ENCODE peak calls at places on chromosome 21, in ten cellular contexts. P, L, F, G, D, Q, O, T, V and U are unnamed samples.

GRCh38 chr21:36946949-36947371 is 19.5 kb downstream of the HLCS start:
- DNase-seq in D (no peak), Q (no peak), V (no peak), T (no peak), O (no peak), G (no peak), P (no peak), L (no peak), F (no peak), U (no peak)

GRCh38 chr21:46665566-46665965 is 30.1 kb downstream of the PRMT2 start:
- DNase-seq in Q (no peak), T (no peak), O (no peak), L (no peak), F (no peak), P (no peak), D (no peak), G (no peak), V (no peak), U (no peak)

GRCh38 chr21:33011462-33011861 is 14.3 kb upstream of the OLIG2 start:
- DNase-seq in T (no peak), D (peak; percentile 70), P (no peak), G (no peak), L (no peak), F (peak; percentile 97), V (peak; percentile 27), Q (peak; percentile 16), O (no peak), U (no peak)

GRCh38 chr21:25370311-25370744 is 237.0 kb downstream of the MRPL39 start:
- DNase-seq in F (peak; percentile 97), V (peak; percentile 83), G (no peak), O (no peak), D (peak; percentile 99), T (peak; percentile 96), Q (peak; percentile 62), L (no peak), P (no peak), U (no peak)

GRCh38 chr21:17819878-17820232 is 699 bp upstream of the C21orf91 start:
- DNase-seq in Q (no peak), G (no peak), P (no peak), T (no peak), F (no peak), O (no peak), L (peak; percentile 78), V (no peak), D (no peak), U (peak; percentile 79)

GRCh38 chr21:33259428-33259827 is 6.7 kb upstream of the IL10RB start:
- DNase-seq in T (no peak), O (no peak), Q (no peak), L (no peak), P (no peak), F (peak; percentile 14), G (no peak), D (no peak), V (no peak), U (no peak)

GRCh38 chr21:34946385-34947121 is 102.5 kb downstream of the RUNX1 start:
- DNase-seq in L (no peak), V (no peak), O (no peak), Q (no peak), G (no peak), F (no peak), T (no peak), D (no peak), P (no peak), U (no peak)

GRCh38 chr21:17045214-17045835 is 467.5 kb upstream of the CXADR start:
- DNase-seq in F (peak; percentile 33), G (no peak), O (no peak), P (no peak), L (no peak), V (peak; percentile 49), D (peak; percentile 27), T (peak; percentile 15), Q (no peak), U (no peak)

GRCh38 chr21:24224411-24224810 is 1382.9 kb downstream of the MRPL39 start:
- DNase-seq in T (no peak), Q (no peak), L (no peak), P (no peak), V (no peak), G (no peak), F (no peak), D (no peak), O (no peak), U (no peak)

GRCh38 chr21:46537026-46537425 is 67.9 kb downstream of the S100B start:
- DNase-seq in Q (no peak), F (peak; percentile 46), O (no peak), L (no peak), T (no peak), P (no peak), D (no peak), V (no peak), G (no peak), U (no peak)

GRCh38 chr21:27475363-27475955 is 508.6 kb upstream of the ADAMTS5 start:
- DNase-seq in O (no peak), G (no peak), P (no peak), L (no peak), Q (no peak), V (no peak), F (no peak), D (peak; percentile 13), T (no peak), U (no peak)

GRCh38 chr21:39581414-39581813 is 31.3 kb upstream of the B3GALT5 start:
- DNase-seq in D (no peak), O (no peak), G (no peak), F (no peak), Q (no peak), L (no peak), V (no peak), T (no peak), P (no peak), U (no peak)

GRCh38 chr21:16983425-16983824 is 529.4 kb upstream of the CXADR start:
- DNase-seq in T (no peak), Q (no peak), O (no peak), P (no peak), L (no peak), G (no peak), V (no peak), F (no peak), D (no peak), U (no peak)

GRCh38 chr21:34934350-34934749 is 114.8 kb downstream of the RUNX1 start:
- DNase-seq in G (no peak), F (no peak), D (no peak), T (no peak), V (no peak), P (no peak), Q (no peak), L (no peak), O (no peak), U (no peak)

GRCh38 chr21:39568380-39568779 is 44.4 kb upstream of the B3GALT5 start:
- DNase-seq in P (no peak), F (no peak), L (no peak), Q (no peak), G (peak; percentile 36), T (no peak), D (no peak), V (no peak), O (no peak), U (no peak)

GRCh38 chr21:26199471-26199870 is 28.9 kb upstream of the APP start:
- DNase-seq in F (no peak), O (no peak), L (no peak), P (no peak), D (peak; percentile 81), T (no peak), V (peak; percentile 39), Q (peak; percentile 67), G (no peak), U (no peak)

GRCh38 chr21:31974454-31974985 is 101.7 kb downstream of the HUNK start:
- DNase-seq in T (no peak), F (no peak), P (no peak), D (no peak), Q (no peak), V (no peak), O (peak; percentile 1), L (no peak), G (peak; percentile 34), U (no peak)

GRCh38 chr21:44948426-44949120 is 8.7 kb downstream of the SLX9 start:
- DNase-seq in L (no peak), T (no peak), V (no peak), Q (no peak), P (peak; percentile 16), F (no peak), O (no peak), G (no peak), D (no peak), U (no peak)

GRCh38 chr21:44951186-44951915 is 11.5 kb downstream of the SLX9 start:
- DNase-seq in V (no peak), F (no peak), P (peak; percentile 19), T (no peak), D (no peak), L (no peak), Q (no peak), G (no peak), O (no peak), U (no peak)

GRCh38 chr21:44950351-44950750 is 10.5 kb downstream of the SLX9 start:
- DNase-seq in D (no peak), V (no peak), O (no peak), G (no peak), Q (no peak), F (no peak), T (no peak), P (peak; percentile 34), L (no peak), U (no peak)

GRCh38 chr21:44949161-44950015 is 9.6 kb downstream of the SLX9 start:
- DNase-seq in V (peak; percentile 79), G (peak; percentile 91), Q (no peak), L (peak; percentile 90), O (peak; percentile 64), D (peak; percentile 46), P (peak; percentile 89), F (peak; percentile 81), T (peak; percentile 35), U (no peak)

GRCh38 chr21:44950016-44950326 is 10.1 kb downstream of the SLX9 start:
- DNase-seq in P (no peak), Q (no peak), L (no peak), O (no peak), G (no peak), D (no peak), V (no peak), T (no peak), F (no peak), U (no peak)
- TF ChIP-seq CTCF in P (peak; percentile 7), Q (no peak), L (no peak), O (no peak), G (no peak), D (no peak), V (no peak), T (no peak), F (no peak), U (no peak)

GRCh38 chr21:45406801-45407628 is 2.0 kb downstream of the COL18A1 start:
- DNase-seq in Q (no peak), T (no peak), G (peak; percentile 84), D (no peak), V (no peak), P (peak; percentile 14), F (no peak), L (no peak), O (no peak), U (no peak)
- TF ChIP-seq CTCF in Q (peak; percentile 5), T (peak; percentile 26), G (peak; percentile 50), D (peak; percentile 6), V (peak; percentile 13), P (no peak), F (peak; percentile 31), L (no peak), O (no peak), U (no peak)

GRCh38 chr21:43315244-43316137 is 111.4 kb downstream of the SIK1 start:
- DNase-seq in D (no peak), G (no peak), F (no peak), T (no peak), P (no peak), V (no peak), O (no peak), Q (no peak), L (no peak), U (no peak)
- TF ChIP-seq CTCF in D (no peak), G (peak; percentile 41), F (peak; percentile 48), T (no peak), P (no peak), V (peak; percentile 13), O (no peak), Q (peak; percentile 35), L (peak; percentile 16), U (peak; percentile 13)

GRCh38 chr21:42892931-42893660 is at the start of gene NDUFV3:
- DNase-seq in Q (peak; percentile 84), O (peak; percentile 100), T (peak; percentile 90), V (peak; percentile 99), L (peak; percentile 100), D (peak; percentile 94), F (peak; percentile 99), G (peak; percentile 99), P (peak; percentile 100), U (peak; percentile 90)
- TF ChIP-seq CTCF in Q (no peak), O (no peak), T (no peak), V (no peak), L (no peak), D (no peak), F (no peak), G (no peak), P (no peak), U (no peak)